ENCODE peak calls at places on chromosomes 11 and 22, in nine cellular contexts. J, D, T, O, H, W, U, K and Z are unnamed samples.
A peak's percentile ranks its signal among the peaks of the same experiment; 100 is the strongest.

GRCh38 chr11:67662142-67662805 is 11.7 kb upstream of the ACY3 start:
- DNase-seq in J (no peak), D (no peak), T (no peak), O (no peak), H (no peak), W (no peak), U (no peak), K (no peak), Z (no peak)

GRCh38 chr11:69691449-69691848 is 12.4 kb downstream of the FGF19 start:
- DNase-seq in J (peak; percentile 38), D (no peak), T (no peak), O (no peak), H (no peak), W (no peak), U (peak; percentile 53), K (no peak), Z (no peak)

GRCh38 chr22:43992331-43992821 is 31.7 kb upstream of the PARVB start:
- DNase-seq in J (peak; percentile 97), D (no peak), T (no peak), O (no peak), H (no peak), W (no peak), U (peak; percentile 78), K (no peak), Z (no peak)

GRCh38 chr22:30308518-30309230 is 18.1 kb downstream of the TBC1D10A start:
- DNase-seq in J (peak; percentile 63), D (peak; percentile 36), T (no peak), O (no peak), H (no peak), W (no peak), U (peak; percentile 73), K (no peak), Z (no peak)

GRCh38 chr11:69027704-69028372 is 14.8 kb upstream of the MRGPRF start:
- DNase-seq in J (no peak), D (no peak), T (no peak), O (no peak), H (no peak), W (no peak), U (peak; percentile 31), K (no peak), Z (peak; percentile 71)

GRCh38 chr22:19637405-19638281 is 76.7 kb upstream of the SEPTIN5 start:
- DNase-seq in J (no peak), D (no peak), T (no peak), O (no peak), H (no peak), W (no peak), U (no peak), K (no peak), Z (no peak)

GRCh38 chr22:46416537-46417267 is 81.2 kb downstream of the TRMU start:
- DNase-seq in J (no peak), D (no peak), T (no peak), O (no peak), H (no peak), W (peak; percentile 11), U (no peak), K (no peak), Z (no peak)

GRCh38 chr11:96155627-96156378 is 187.2 kb downstream of the MAML2 start:
- DNase-seq in J (peak; percentile 98), D (no peak), T (no peak), O (peak; percentile 31), H (peak; percentile 73), W (no peak), U (peak; percentile 97), K (no peak), Z (no peak)

GRCh38 chr22:46660604-46661201 is 40.5 kb downstream of the GRAMD4 start:
- DNase-seq in J (no peak), D (peak; percentile 26), T (no peak), O (no peak), H (no peak), W (no peak), U (no peak), K (no peak), Z (no peak)

GRCh38 chr22:25420471-25420924 is 144.0 kb upstream of the GRK3 start:
- DNase-seq in J (no peak), D (no peak), T (no peak), O (no peak), H (no peak), W (no peak), U (no peak), K (no peak), Z (no peak)

GRCh38 chr11:22244986-22245592 is 52.2 kb downstream of the ANO5 start:
- DNase-seq in J (peak; percentile 70), D (peak; percentile 3), T (no peak), O (no peak), H (peak; percentile 15), W (peak; percentile 66), U (peak; percentile 19), K (peak; percentile 3), Z (peak; percentile 48)

GRCh38 chr11:46741600-46742484 is 22.8 kb downstream of the F2 start:
- DNase-seq in J (no peak), D (no peak), T (no peak), O (no peak), H (no peak), W (no peak), U (no peak), K (no peak), Z (no peak)

GRCh38 chr22:34760276-34761008 is 305.5 kb upstream of the ISX start:
- DNase-seq in J (no peak), D (no peak), T (no peak), O (no peak), H (no peak), W (no peak), U (no peak), K (no peak), Z (no peak)

GRCh38 chr22:23070418-23071162 is at the start of gene GNAZ:
- DNase-seq in J (peak; percentile 12), D (no peak), T (no peak), O (peak; percentile 59), H (no peak), W (peak; percentile 30), U (no peak), K (no peak), Z (no peak)

GRCh38 chr11:67316882-67317364 is 13.6 kb downstream of the SSH3 start:
- DNase-seq in J (peak; percentile 86), D (no peak), T (no peak), O (no peak), H (no peak), W (no peak), U (peak; percentile 52), K (no peak), Z (no peak)

GRCh38 chr11:102575016-102575415 is 44.5 kb upstream of the MMP7 start:
- DNase-seq in J (peak; percentile 10), D (no peak), T (no peak), O (no peak), H (no peak), W (no peak), U (no peak), K (no peak), Z (no peak)

GRCh38 chr11:68780829-68781228 is 29.5 kb upstream of the TESMIN start:
- DNase-seq in J (no peak), D (no peak), T (no peak), O (no peak), H (peak; percentile 77), W (peak; percentile 41), U (no peak), K (no peak), Z (no peak)

GRCh38 chr11:126990716-126991480 is 9.7 kb downstream of the KIRREL3 start:
- DNase-seq in J (peak; percentile 72), D (no peak), T (no peak), O (no peak), H (no peak), W (no peak), U (peak; percentile 40), K (no peak), Z (no peak)

GRCh38 chr11:83727251-83727650 is 441.1 kb upstream of the CCDC90B start:
- DNase-seq in J (no peak), D (no peak), T (no peak), O (no peak), H (no peak), W (no peak), U (no peak), K (no peak), Z (no peak)

GRCh38 chr22:23695141-23695540 is 4.3 kb downstream of the RGL4 start:
- DNase-seq in J (no peak), D (no peak), T (no peak), O (no peak), H (no peak), W (no peak), U (no peak), K (no peak), Z (no peak)

GRCh38 chr11:30174265-30175022 is 56.4 kb upstream of the FSHB start:
- DNase-seq in J (no peak), D (no peak), T (no peak), O (no peak), H (no peak), W (no peak), U (no peak), K (no peak), Z (no peak)

GRCh38 chr22:45645526-45646414 is 25.9 kb upstream of the ATXN10 start:
- DNase-seq in J (peak; percentile 78), D (peak; percentile 75), T (no peak), O (peak; percentile 28), H (peak; percentile 70), W (peak; percentile 79), U (peak; percentile 35), K (peak; percentile 62), Z (peak; percentile 31)

GRCh38 chr11:20501971-20502370 is 97.4 kb upstream of the SLC6A5 start:
- DNase-seq in J (no peak), D (no peak), T (no peak), O (no peak), H (no peak), W (no peak), U (no peak), K (no peak), Z (no peak)

GRCh38 chr11:1234771-1235614 is 12.1 kb downstream of the MUC5B start:
- DNase-seq in J (no peak), D (no peak), T (no peak), O (no peak), H (peak; percentile 11), W (no peak), U (no peak), K (no peak), Z (no peak)

GRCh38 chr11:31509017-31509411 is 408 bp downstream of the IMMP1L start:
- DNase-seq in J (peak; percentile 35), D (no peak), T (no peak), O (no peak), H (no peak), W (no peak), U (no peak), K (no peak), Z (no peak)

GRCh38 chr11:2928605-2929510 is at the start of gene PHLDA2:
- DNase-seq in J (peak; percentile 92), D (peak; percentile 50), T (no peak), O (no peak), H (peak; percentile 44), W (peak; percentile 52), U (peak; percentile 85), K (no peak), Z (peak; percentile 39)

GRCh38 chr11:124640660-124641059 is 18.0 kb downstream of the TBRG1 start:
- DNase-seq in J (no peak), D (no peak), T (no peak), O (no peak), H (no peak), W (no peak), U (no peak), K (no peak), Z (no peak)

GRCh38 chr22:20096574-20097420 is 16.8 kb downstream of the DGCR8 start:
- DNase-seq in J (no peak), D (no peak), T (no peak), O (no peak), H (no peak), W (no peak), U (no peak), K (no peak), Z (no peak)

GRCh38 chr22:30978304-30978962 is 9.4 kb downstream of the TUG1 start:
- DNase-seq in J (no peak), D (no peak), T (no peak), O (no peak), H (no peak), W (no peak), U (no peak), K (no peak), Z (peak; percentile 87)

GRCh38 chr11:68564261-68564660 is 103.7 kb downstream of the PPP6R3 start:
- DNase-seq in J (no peak), D (no peak), T (no peak), O (no peak), H (no peak), W (no peak), U (no peak), K (no peak), Z (no peak)

GRCh38 chr22:50170453-50171318 is at the start of gene PANX2:
- DNase-seq in J (peak; percentile 48), D (no peak), T (no peak), O (no peak), H (no peak), W (peak; percentile 69), U (no peak), K (no peak), Z (no peak)